ENCODE peak calls at places on chromosome 15, in six cellular contexts. One of them, this sample, is unnamed.

GRCh38 chr15:90530250-90531051 is 728 bp downstream of the CRTC3 start:
- DNase-seq in sigmoid colon: peak; percentile 70
- DNase-seq in left ventricle myocardium inferior: peak; percentile 46
- DNase-seq in tibial nerve: peak; percentile 17
- DNase-seq in NT2/D1: no peak
- DNase-seq in cardiac muscle cell: peak; percentile 50
- DNase-seq in this sample: peak; percentile 65

GRCh38 chr15:51793521-51793920 is 35.9 kb upstream of the TMOD3 start:
- DNase-seq in tibial nerve: peak; percentile 60
- DNase-seq in NT2/D1: no peak
- DNase-seq in cardiac muscle cell: no peak
- DNase-seq in sigmoid colon: no peak
- DNase-seq in left ventricle myocardium inferior: peak; percentile 44
- DNase-seq in this sample: peak; percentile 89

GRCh38 chr15:100705841-100706240 is 103.5 kb downstream of the ASB7 start:
- DNase-seq in tibial nerve: no peak
- DNase-seq in cardiac muscle cell: no peak
- DNase-seq in NT2/D1: no peak
- DNase-seq in sigmoid colon: no peak
- DNase-seq in left ventricle myocardium inferior: no peak
- DNase-seq in this sample: no peak

GRCh38 chr15:64706011-64706911 is 69.1 kb downstream of the RBPMS2 start:
- DNase-seq in NT2/D1: no peak
- DNase-seq in sigmoid colon: no peak
- DNase-seq in tibial nerve: no peak
- DNase-seq in cardiac muscle cell: no peak
- DNase-seq in left ventricle myocardium inferior: no peak
- DNase-seq in this sample: no peak

GRCh38 chr15:78319588-78319987 is 20.2 kb upstream of the SKIC8 start:
- DNase-seq in tibial nerve: no peak
- DNase-seq in NT2/D1: no peak
- DNase-seq in left ventricle myocardium inferior: no peak
- DNase-seq in sigmoid colon: no peak
- DNase-seq in cardiac muscle cell: no peak
- DNase-seq in this sample: no peak

GRCh38 chr15:27899583-27900295 is 199.4 kb downstream of the OCA2 start:
- DNase-seq in left ventricle myocardium inferior: no peak
- DNase-seq in NT2/D1: peak; percentile 15
- DNase-seq in tibial nerve: no peak
- DNase-seq in sigmoid colon: no peak
- DNase-seq in cardiac muscle cell: no peak
- DNase-seq in this sample: no peak

GRCh38 chr15:76994496-76994895 is 430 bp upstream of the PSTPIP1 start:
- DNase-seq in tibial nerve: no peak
- DNase-seq in cardiac muscle cell: no peak
- DNase-seq in left ventricle myocardium inferior: no peak
- DNase-seq in NT2/D1: no peak
- DNase-seq in sigmoid colon: no peak
- DNase-seq in this sample: no peak

GRCh38 chr15:26013946-26014345 is 150.8 kb upstream of the ATP10A start:
- DNase-seq in sigmoid colon: no peak
- DNase-seq in NT2/D1: no peak
- DNase-seq in left ventricle myocardium inferior: no peak
- DNase-seq in cardiac muscle cell: no peak
- DNase-seq in tibial nerve: no peak
- DNase-seq in this sample: no peak

GRCh38 chr15:52113246-52113645 is 671 bp upstream of the BCL2L10 start:
- DNase-seq in tibial nerve: no peak
- DNase-seq in cardiac muscle cell: no peak
- DNase-seq in NT2/D1: no peak
- DNase-seq in sigmoid colon: no peak
- DNase-seq in left ventricle myocardium inferior: no peak
- DNase-seq in this sample: no peak

GRCh38 chr15:85592148-85592547 is 202.6 kb downstream of the KLHL25 start:
- DNase-seq in sigmoid colon: no peak
- DNase-seq in cardiac muscle cell: no peak
- DNase-seq in NT2/D1: no peak
- DNase-seq in left ventricle myocardium inferior: no peak
- DNase-seq in tibial nerve: no peak
- DNase-seq in this sample: peak; percentile 90

GRCh38 chr15:80404057-80404718 is at the start of gene ARNT2:
- DNase-seq in tibial nerve: no peak
- DNase-seq in cardiac muscle cell: peak; percentile 59
- DNase-seq in NT2/D1: no peak
- DNase-seq in left ventricle myocardium inferior: peak; percentile 24
- DNase-seq in sigmoid colon: no peak
- DNase-seq in this sample: peak; percentile 73

GRCh38 chr15:80480909-80481308 is 76.7 kb downstream of the ARNT2 start:
- DNase-seq in left ventricle myocardium inferior: peak; percentile 48
- DNase-seq in cardiac muscle cell: no peak
- DNase-seq in NT2/D1: peak; percentile 48
- DNase-seq in tibial nerve: peak; percentile 84
- DNase-seq in sigmoid colon: peak; percentile 88
- DNase-seq in this sample: peak; percentile 82

GRCh38 chr15:72168131-72168825 is 29.3 kb downstream of the GRAMD2A start:
- DNase-seq in left ventricle myocardium inferior: peak; percentile 28
- DNase-seq in sigmoid colon: no peak
- DNase-seq in NT2/D1: no peak
- DNase-seq in cardiac muscle cell: peak; percentile 25
- DNase-seq in tibial nerve: no peak
- DNase-seq in this sample: no peak

GRCh38 chr15:70283511-70283910 is 185.8 kb upstream of the TLE3 start:
- DNase-seq in sigmoid colon: no peak
- DNase-seq in tibial nerve: no peak
- DNase-seq in NT2/D1: no peak
- DNase-seq in cardiac muscle cell: no peak
- DNase-seq in left ventricle myocardium inferior: no peak
- DNase-seq in this sample: no peak

GRCh38 chr15:55387027-55387426 is 21.1 kb downstream of the CCPG1 start:
- DNase-seq in cardiac muscle cell: no peak
- DNase-seq in NT2/D1: no peak
- DNase-seq in sigmoid colon: no peak
- DNase-seq in tibial nerve: no peak
- DNase-seq in left ventricle myocardium inferior: no peak
- DNase-seq in this sample: no peak

GRCh38 chr15:52427804-52428203 is 100.9 kb downstream of the MYO5A start:
- DNase-seq in sigmoid colon: no peak
- DNase-seq in NT2/D1: no peak
- DNase-seq in left ventricle myocardium inferior: peak; percentile 41
- DNase-seq in tibial nerve: no peak
- DNase-seq in cardiac muscle cell: peak; percentile 15
- DNase-seq in this sample: peak; percentile 65

GRCh38 chr15:88704791-88705768 is 66.3 kb downstream of the ISG20 start:
- DNase-seq in left ventricle myocardium inferior: peak; percentile 33
- DNase-seq in cardiac muscle cell: peak; percentile 37
- DNase-seq in tibial nerve: peak; percentile 60
- DNase-seq in sigmoid colon: peak; percentile 83
- DNase-seq in NT2/D1: no peak
- DNase-seq in this sample: peak; percentile 81

GRCh38 chr15:62454567-62455172 is 289.6 kb upstream of the C2CD4B start:
- DNase-seq in cardiac muscle cell: no peak
- DNase-seq in sigmoid colon: peak; percentile 21
- DNase-seq in NT2/D1: no peak
- DNase-seq in left ventricle myocardium inferior: no peak
- DNase-seq in tibial nerve: no peak
- DNase-seq in this sample: peak; percentile 34
- H3K4me3 ChIP-seq in cardiac muscle cell: no peak overlapping the region
- H3K4me3 ChIP-seq in sigmoid colon: no peak overlapping the region
- H3K4me3 ChIP-seq in NT2/D1: no peak overlapping the region
- H3K4me3 ChIP-seq in left ventricle myocardium inferior: peak overlapping the region; percentile 44
- H3K4me3 ChIP-seq in tibial nerve: no peak overlapping the region
- H3K4me3 ChIP-seq in this sample: no peak overlapping the region

DNA sequence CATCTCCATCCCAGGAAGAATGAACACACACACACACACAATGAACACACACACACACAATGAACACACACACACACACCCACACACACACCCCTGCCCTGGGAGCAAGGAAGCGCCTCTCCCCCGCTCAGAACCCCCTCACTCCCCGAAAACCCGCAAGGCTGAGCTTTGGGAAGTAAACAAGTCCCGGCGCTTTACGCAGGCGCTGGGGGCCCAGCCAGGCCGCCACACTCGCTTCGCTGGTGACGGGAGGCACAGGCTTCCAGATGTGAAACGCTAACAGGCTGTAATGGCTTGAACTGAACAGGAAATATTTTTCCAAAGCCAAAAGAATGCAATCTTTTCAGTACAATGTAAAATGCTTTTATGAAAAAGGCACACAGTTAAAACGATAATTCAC is 122.7 kb upstream of the IGF1R start:
- DNase-seq in left ventricle myocardium inferior: no peak
- DNase-seq in NT2/D1: no peak
- DNase-seq in cardiac muscle cell: no peak
- DNase-seq in tibial nerve: no peak
- DNase-seq in sigmoid colon: peak; percentile 71
- DNase-seq in this sample: no peak
- H3K4me3 ChIP-seq in left ventricle myocardium inferior: no peak overlapping the region
- H3K4me3 ChIP-seq in NT2/D1: no peak overlapping the region
- H3K4me3 ChIP-seq in cardiac muscle cell: no peak overlapping the region
- H3K4me3 ChIP-seq in tibial nerve: peak overlapping the region; percentile 17
- H3K4me3 ChIP-seq in sigmoid colon: peak overlapping the region; percentile 16
- H3K4me3 ChIP-seq in this sample: no peak overlapping the region

DNA sequence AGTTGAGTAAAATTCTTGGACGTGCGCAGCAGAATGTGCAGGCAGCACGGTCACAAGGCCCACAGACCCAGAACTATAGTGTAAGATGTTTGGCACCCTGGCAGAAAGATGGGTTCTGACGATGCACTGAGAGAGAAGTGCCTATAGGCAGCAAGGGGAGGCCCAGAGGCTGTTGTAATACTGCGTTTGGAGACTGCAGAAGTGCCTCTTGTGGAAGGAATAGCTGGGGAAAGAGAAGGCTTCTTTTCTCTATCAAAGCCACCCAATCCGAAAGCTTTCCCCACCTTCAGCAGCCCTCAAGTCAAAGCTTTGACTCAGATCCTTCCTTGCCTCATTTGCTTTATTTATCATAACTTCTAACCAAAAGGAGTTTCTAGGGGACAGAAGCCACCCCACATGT is 5.2 kb upstream of the SIN3A start:
- DNase-seq in left ventricle myocardium inferior: no peak
- DNase-seq in NT2/D1: no peak
- DNase-seq in sigmoid colon: no peak
- DNase-seq in tibial nerve: no peak
- DNase-seq in cardiac muscle cell: no peak
- DNase-seq in this sample: peak; percentile 34
- H3K4me3 ChIP-seq in left ventricle myocardium inferior: peak overlapping the region; percentile 93
- H3K4me3 ChIP-seq in NT2/D1: no peak overlapping the region
- H3K4me3 ChIP-seq in sigmoid colon: no peak overlapping the region
- H3K4me3 ChIP-seq in tibial nerve: no peak overlapping the region
- H3K4me3 ChIP-seq in cardiac muscle cell: no peak overlapping the region
- H3K4me3 ChIP-seq in this sample: peak overlapping the region; percentile 93

GRCh38 chr15:96341465-96342142 is 11.1 kb downstream of the NR2F2 start:
- DNase-seq in sigmoid colon: peak; percentile 68
- DNase-seq in cardiac muscle cell: no peak
- DNase-seq in tibial nerve: no peak
- DNase-seq in left ventricle myocardium inferior: no peak
- DNase-seq in NT2/D1: no peak
- DNase-seq in this sample: no peak
- H3K4me3 ChIP-seq in sigmoid colon: peak overlapping the region; percentile 84
- H3K4me3 ChIP-seq in cardiac muscle cell: peak overlapping the region; percentile 71
- H3K4me3 ChIP-seq in tibial nerve: peak overlapping the region; percentile 75
- H3K4me3 ChIP-seq in left ventricle myocardium inferior: peak overlapping the region; percentile 88
- H3K4me3 ChIP-seq in NT2/D1: peak overlapping the region; percentile 49
- H3K4me3 ChIP-seq in this sample: peak overlapping the region; percentile 84